ENCODE peak calls at places on chromosomes 1 and 21, in five cellular contexts. R is K562, O is HepG2, A is H1, U is HCT116. X is an unnamed sample.

GRCh38 chr1:163535807-163536206 is 214.1 kb downstream of the NUF2 start:
- DNase-seq in R (no peak), O (no peak), A (no peak), U (peak; percentile 10), X (peak; percentile 12)

GRCh38 chr1:109427171-109427467 is 871 bp upstream of the PSMA5 start:
- DNase-seq in R (no peak), O (no peak), A (no peak), U (no peak), X (no peak)

GRCh38 chr1:245277276-245277675 is 122.5 kb downstream of the KIF26B start:
- DNase-seq in R (no peak), O (peak; percentile 27), A (peak; percentile 27), U (no peak), X (no peak)

GRCh38 chr1:222896630-222897526 is 82.0 kb downstream of the DISP1 start:
- DNase-seq in R (no peak), O (no peak), A (no peak), U (no peak), X (no peak)

GRCh38 chr1:46449223-46450159 is 40.1 kb upstream of the DMBX1 start:
- DNase-seq in R (peak; percentile 70), O (no peak), A (no peak), U (no peak), X (no peak)

GRCh38 chr21:33661146-33661545 is 18.8 kb downstream of the ITSN1 start:
- DNase-seq in R (no peak), O (no peak), A (no peak), U (no peak), X (no peak)

GRCh38 chr1:228314658-228315483 is 91.8 kb downstream of the TRIM11 start:
- DNase-seq in R (no peak), O (no peak), A (no peak), U (no peak), X (no peak)

GRCh38 chr1:56513095-56513494 is 66.3 kb downstream of the PLPP3 start:
- DNase-seq in R (no peak), O (no peak), A (no peak), U (no peak), X (no peak)

GRCh38 chr1:99766378-99766800 is at the start of gene FRRS1:
- DNase-seq in R (peak; percentile 71), O (peak; percentile 66), A (peak; percentile 29), U (peak; percentile 85), X (peak; percentile 12)

GRCh38 chr1:228172591-228173527 is 7.3 kb downstream of the IBA57 start:
- DNase-seq in R (no peak), O (no peak), A (no peak), U (no peak), X (no peak)

GRCh38 chr21:42652527-42653491 is 612 bp upstream of the PDE9A start:
- DNase-seq in R (peak; percentile 63), O (peak; percentile 58), A (no peak), U (no peak), X (peak; percentile 98)

GRCh38 chr1:113207019-113207418 is 134.0 kb downstream of the LRIG2 start:
- DNase-seq in R (peak; percentile 37), O (no peak), A (no peak), U (no peak), X (no peak)

GRCh38 chr1:38730511-38731397 is 128.8 kb downstream of the RRAGC start:
- DNase-seq in R (no peak), O (no peak), A (no peak), U (peak; percentile 7), X (no peak)

GRCh38 chr1:200409203-200409760 is 554 bp downstream of the ZNF281 start:
- DNase-seq in R (peak; percentile 69), O (no peak), A (no peak), U (no peak), X (no peak)

GRCh38 chr1:227257964-227258363 is 60.3 kb downstream of the CDC42BPA start:
- DNase-seq in R (no peak), O (no peak), A (no peak), U (no peak), X (no peak)

GRCh38 chr1:11845641-11846335 is 1.8 kb downstream of the NPPA start:
- DNase-seq in R (peak; percentile 58), O (peak; percentile 18), A (no peak), U (no peak), X (peak; percentile 57)

GRCh38 chr1:161171191-161171590 is 5.0 kb downstream of the PPOX start:
- DNase-seq in R (no peak), O (no peak), A (no peak), U (no peak), X (no peak)

GRCh38 chr1:214615111-214615510 is 12.1 kb downstream of the CENPF start:
- DNase-seq in R (no peak), O (no peak), A (no peak), U (no peak), X (no peak)

GRCh38 chr1:244231572-244232315 is 180.7 kb downstream of the ZBTB18 start:
- DNase-seq in R (no peak), O (no peak), A (no peak), U (no peak), X (peak; percentile 66)

GRCh38 chr1:3505161-3505560 is 50.7 kb downstream of the ARHGEF16 start:
- DNase-seq in R (no peak), O (no peak), A (no peak), U (no peak), X (no peak)

GRCh38 chr1:13664451-13664850 is 35.5 kb upstream of the PRDM2 start:
- DNase-seq in R (no peak), O (no peak), A (no peak), U (no peak), X (no peak)

GRCh38 chr1:18868801-18869424 is 9.5 kb upstream of the TAS1R2 start:
- DNase-seq in R (no peak), O (no peak), A (no peak), U (no peak), X (no peak)

GRCh38 chr1:150971583-150972416 is 2.8 kb downstream of the CERS2 start:
- DNase-seq in R (peak; percentile 57), O (peak; percentile 87), A (no peak), U (no peak), X (peak; percentile 39)

GRCh38 chr1:165287781-165288180 is 68.7 kb downstream of the LMX1A start:
- DNase-seq in R (no peak), O (no peak), A (no peak), U (no peak), X (no peak)

GRCh38 chr21:37008705-37009104 is 2.2 kb downstream of the RIPPLY3 start:
- DNase-seq in R (no peak), O (no peak), A (no peak), U (no peak), X (peak; percentile 27)

GRCh38 chr1:97384294-97384952 is 536.4 kb downstream of the DPYD start:
- DNase-seq in R (no peak), O (no peak), A (no peak), U (peak; percentile 54), X (no peak)

GRCh38 chr1:239802275-239802674 is 289.4 kb upstream of the FMN2 start:
- DNase-seq in R (no peak), O (no peak), A (no peak), U (no peak), X (no peak)

GRCh38 chr1:156073740-156074139 is 8.5 kb downstream of the MEX3A start:
- DNase-seq in R (no peak), O (no peak), A (no peak), U (no peak), X (no peak)
- TF ChIP-seq YY1 in R (no peak), O (no peak), A (no peak), U (no peak), X (no peak)

GRCh38 chr1:90106271-90106670 is 111.4 kb downstream of the ZNF326 start:
- DNase-seq in R (no peak), O (no peak), A (no peak), U (no peak), X (no peak)

GRCh38 chr1:90107971-90108370 is 113.1 kb downstream of the ZNF326 start:
- DNase-seq in R (no peak), O (no peak), A (no peak), U (no peak), X (no peak)

DNA sequence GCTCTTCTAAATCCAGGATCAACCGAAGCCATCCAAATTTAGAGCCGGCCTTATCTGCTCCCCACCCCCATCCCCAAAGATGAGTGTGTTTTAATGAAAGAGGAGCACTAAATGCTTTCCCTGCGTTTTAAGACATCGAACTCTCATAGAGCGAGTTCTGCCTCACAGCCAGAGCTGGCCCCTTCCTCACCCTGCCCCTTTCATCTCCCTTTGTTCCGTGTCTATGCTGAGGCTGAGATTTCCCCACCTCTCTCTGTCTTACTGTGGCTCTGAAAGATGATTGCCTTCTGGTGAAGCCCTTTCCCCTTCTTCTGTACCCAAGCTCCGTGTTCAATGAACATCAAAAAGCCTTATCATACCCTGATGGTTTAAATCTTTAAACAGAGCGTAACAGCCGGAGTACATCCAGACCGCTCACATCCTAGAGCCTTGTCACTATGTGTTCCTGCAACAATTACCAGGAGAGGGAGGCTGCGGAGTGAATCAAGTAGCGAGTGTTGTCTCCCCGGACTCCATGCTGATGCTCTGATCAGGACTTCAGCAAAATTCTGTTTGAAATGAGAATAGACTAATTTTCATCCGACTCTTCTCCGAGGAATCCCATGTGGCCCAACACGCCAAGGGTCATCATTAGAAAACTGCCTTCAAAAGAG is 110.2 kb downstream of the ZNF326 start:
- DNase-seq in R (no peak), O (no peak), A (no peak), U (no peak), X (no peak)
- H3K4me2 ChIP-seq in R (no peak overlapping the region), O (no peak overlapping the region), A (no peak overlapping the region), U (no peak overlapping the region), X (no peak overlapping the region)

GRCh38 chr1:7705908-7706216 is 65.2 kb upstream of the VAMP3 start:
- DNase-seq in R (no peak), O (no peak), A (no peak), U (no peak), X (no peak)

GRCh38 chr1:7705048-7705907 is 65.8 kb upstream of the VAMP3 start:
- DNase-seq in R (no peak), O (no peak), A (no peak), U (no peak), X (peak; percentile 69)

GRCh38 chr1:7702365-7702764 is 68.7 kb upstream of the VAMP3 start:
- DNase-seq in R (no peak), O (no peak), A (no peak), U (no peak), X (no peak)

GRCh38 chr1:7703321-7704213 is 67.5 kb upstream of the VAMP3 start:
- DNase-seq in R (peak; percentile 42), O (no peak), A (no peak), U (no peak), X (peak; percentile 89)

GRCh38 chr1:7704214-7705047 is 66.7 kb upstream of the VAMP3 start:
- DNase-seq in R (peak; percentile 100), O (peak; percentile 77), A (peak; percentile 75), U (peak; percentile 77), X (peak; percentile 100)
- H3K9ac ChIP-seq in R (peak overlapping the region; percentile 83), O (peak overlapping the region; percentile 66), A (no peak overlapping the region), U (peak overlapping the region; percentile 63), X (no peak overlapping the region)

GRCh38 chr1:241408170-241408569 is 51.2 kb upstream of the RGS7 start:
- DNase-seq in R (peak; percentile 36), O (no peak), A (no peak), U (no peak), X (peak; percentile 23)
- TF ChIP-seq YY1 in R (no peak), O (no peak), A (no peak), U (no peak), X (no peak)

X was measured in SK-N-SH.